ENCODE peak calls at places on chromosome 5, in seven cellular contexts. One of them, this sample, is unnamed.

GRCh38 chr5:123264399-123264798 is 158.8 kb downstream of the CEP120 start:
- DNase-seq in mesendoderm: no peak
- DNase-seq in left lung: no peak
- DNase-seq in mucosa of descending colon: no peak
- DNase-seq in HCT116: no peak
- DNase-seq in heart left ventricle: no peak
- DNase-seq in H1: no peak
- DNase-seq in this sample: no peak

GRCh38 chr5:150780180-150780692 is 1.7 kb downstream of the SMIM3 start:
- DNase-seq in mesendoderm: no peak
- DNase-seq in left lung: no peak
- DNase-seq in mucosa of descending colon: peak; percentile 42
- DNase-seq in HCT116: no peak
- DNase-seq in heart left ventricle: peak; percentile 38
- DNase-seq in H1: no peak
- DNase-seq in this sample: no peak

GRCh38 chr5:76403963-76404693 is 1.0 kb downstream of the IQGAP2 start:
- DNase-seq in mesendoderm: peak; percentile 89
- DNase-seq in left lung: peak; percentile 50
- DNase-seq in mucosa of descending colon: peak; percentile 85
- DNase-seq in HCT116: no peak
- DNase-seq in heart left ventricle: peak; percentile 11
- DNase-seq in H1: peak; percentile 73
- DNase-seq in this sample: peak; percentile 67

GRCh38 chr5:76332102-76332501 is 71.0 kb upstream of the IQGAP2 start:
- DNase-seq in mesendoderm: no peak
- DNase-seq in left lung: no peak
- DNase-seq in mucosa of descending colon: peak; percentile 52
- DNase-seq in HCT116: no peak
- DNase-seq in heart left ventricle: no peak
- DNase-seq in H1: no peak
- DNase-seq in this sample: no peak

GRCh38 chr5:8208307-8208706 is 339.4 kb downstream of the MTRR start:
- DNase-seq in mesendoderm: no peak
- DNase-seq in left lung: no peak
- DNase-seq in mucosa of descending colon: no peak
- DNase-seq in HCT116: no peak
- DNase-seq in heart left ventricle: no peak
- DNase-seq in H1: no peak
- DNase-seq in this sample: no peak

GRCh38 chr5:95284512-95285405 is at the start of gene MCTP1:
- DNase-seq in mesendoderm: peak; percentile 53
- DNase-seq in left lung: peak; percentile 42
- DNase-seq in mucosa of descending colon: peak; percentile 4
- DNase-seq in HCT116: no peak
- DNase-seq in heart left ventricle: no peak
- DNase-seq in H1: no peak
- DNase-seq in this sample: no peak

GRCh38 chr5:37121465-37121864 is 127.7 kb downstream of the CPLANE1 start:
- DNase-seq in mesendoderm: peak; percentile 64
- DNase-seq in left lung: no peak
- DNase-seq in mucosa of descending colon: no peak
- DNase-seq in HCT116: no peak
- DNase-seq in heart left ventricle: no peak
- DNase-seq in H1: no peak
- DNase-seq in this sample: no peak

GRCh38 chr5:150612405-150612804 is 28.1 kb upstream of the SYNPO start:
- DNase-seq in mesendoderm: no peak
- DNase-seq in left lung: no peak
- DNase-seq in mucosa of descending colon: peak; percentile 63
- DNase-seq in HCT116: no peak
- DNase-seq in heart left ventricle: peak; percentile 70
- DNase-seq in H1: no peak
- DNase-seq in this sample: no peak

GRCh38 chr5:73853091-73853490 is 227.1 kb downstream of the ARHGEF28 start:
- DNase-seq in mesendoderm: peak; percentile 32
- DNase-seq in left lung: no peak
- DNase-seq in mucosa of descending colon: no peak
- DNase-seq in HCT116: no peak
- DNase-seq in heart left ventricle: no peak
- DNase-seq in H1: no peak
- DNase-seq in this sample: no peak

GRCh38 chr5:91419571-91420537 is 36.7 kb upstream of the ARRDC3 start:
- DNase-seq in mesendoderm: peak; percentile 58
- DNase-seq in left lung: peak; percentile 36
- DNase-seq in mucosa of descending colon: peak; percentile 79
- DNase-seq in HCT116: peak; percentile 48
- DNase-seq in heart left ventricle: peak; percentile 39
- DNase-seq in H1: no peak
- DNase-seq in this sample: no peak

DNA sequence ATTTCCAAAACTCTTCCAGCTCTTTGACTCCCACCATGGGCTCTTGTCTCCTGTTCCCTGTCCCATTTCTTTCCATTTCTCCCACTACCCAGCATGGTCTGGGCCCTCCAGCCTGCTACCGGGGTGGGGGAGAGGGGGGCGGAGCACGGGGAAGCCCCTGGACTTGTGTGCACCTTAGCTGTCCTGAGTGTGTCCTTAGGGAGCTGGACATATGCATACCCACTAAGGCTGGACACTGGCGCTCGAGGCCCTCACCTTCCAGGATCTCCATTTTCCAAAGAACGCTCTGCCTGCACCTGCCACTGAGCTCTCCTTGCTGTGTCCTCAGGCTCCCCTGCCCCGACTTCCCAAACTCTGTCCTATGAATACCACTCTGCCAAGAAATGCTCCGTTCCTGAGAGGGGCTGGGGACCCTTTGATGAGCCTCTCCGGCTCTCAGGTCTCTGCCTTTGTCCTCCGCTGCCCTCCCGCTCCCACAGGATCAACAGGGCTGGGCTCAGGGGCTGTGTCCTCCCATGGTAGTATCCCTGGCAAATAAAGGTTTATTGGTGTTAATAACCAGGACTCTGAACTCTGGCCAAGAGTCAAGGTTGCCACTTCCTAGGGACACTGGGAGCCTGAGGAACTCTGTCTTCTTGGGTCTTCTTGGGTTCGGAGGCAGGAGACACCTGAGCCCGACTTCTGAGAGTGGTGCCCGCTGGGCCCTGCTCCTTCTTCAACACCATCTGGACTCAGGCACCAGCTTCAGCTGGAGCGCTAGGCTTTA is 831 bp upstream of the SHROOM1 start:
- DNase-seq in mesendoderm: no peak
- DNase-seq in left lung: no peak
- DNase-seq in mucosa of descending colon: peak; percentile 76
- DNase-seq in HCT116: no peak
- DNase-seq in heart left ventricle: no peak
- DNase-seq in H1: no peak
- DNase-seq in this sample: no peak
- H3K4me3 ChIP-seq in mesendoderm: no peak overlapping the region
- H3K4me3 ChIP-seq in left lung: no peak overlapping the region
- H3K4me3 ChIP-seq in mucosa of descending colon: no peak overlapping the region
- H3K4me3 ChIP-seq in HCT116: peak overlapping the region; percentile 73
- H3K4me3 ChIP-seq in heart left ventricle: peak overlapping the region; percentile 72
- H3K4me3 ChIP-seq in H1: peak overlapping the region; percentile 43
- H3K4me3 ChIP-seq in this sample: peak overlapping the region; percentile 88

GRCh38 chr5:124737651-124738050 is 8.8 kb downstream of the ZNF608 start:
- DNase-seq in mesendoderm: no peak
- DNase-seq in left lung: no peak
- DNase-seq in mucosa of descending colon: no peak
- DNase-seq in HCT116: no peak
- DNase-seq in heart left ventricle: no peak
- DNase-seq in H1: no peak
- DNase-seq in this sample: no peak
- H3K4me1 ChIP-seq in mesendoderm: peaks cover 42% of the 10 kb centered on the region
- H3K4me1 ChIP-seq in left lung: peaks cover 62% of the 10 kb centered on the region
- H3K4me1 ChIP-seq in mucosa of descending colon: peaks cover 52% of the 10 kb centered on the region
- H3K4me1 ChIP-seq in HCT116: peaks cover 37% of the 10 kb centered on the region
- H3K4me1 ChIP-seq in heart left ventricle: peaks cover 55% of the 10 kb centered on the region
- H3K4me1 ChIP-seq in H1: peaks cover 9% of the 10 kb centered on the region
- H3K4me1 ChIP-seq in this sample: peaks cover 3% of the 10 kb centered on the region

GRCh38 chr5:138913773-138914172 is 38.6 kb upstream of the LRRTM2 start:
- DNase-seq in mesendoderm: no peak
- DNase-seq in left lung: no peak
- DNase-seq in mucosa of descending colon: no peak
- DNase-seq in HCT116: no peak
- DNase-seq in heart left ventricle: no peak
- DNase-seq in H1: no peak
- DNase-seq in this sample: no peak

GRCh38 chr5:138912093-138912492 is 37.0 kb upstream of the LRRTM2 start:
- DNase-seq in mesendoderm: no peak
- DNase-seq in left lung: no peak
- DNase-seq in mucosa of descending colon: no peak
- DNase-seq in HCT116: no peak
- DNase-seq in heart left ventricle: no peak
- DNase-seq in H1: no peak
- DNase-seq in this sample: no peak

GRCh38 chr5:138910546-138911185 is 35.5 kb upstream of the LRRTM2 start:
- DNase-seq in mesendoderm: peak; percentile 18
- DNase-seq in left lung: no peak
- DNase-seq in mucosa of descending colon: no peak
- DNase-seq in HCT116: no peak
- DNase-seq in heart left ventricle: no peak
- DNase-seq in H1: no peak
- DNase-seq in this sample: no peak

GRCh38 chr5:138911441-138911840 is 36.3 kb upstream of the LRRTM2 start:
- DNase-seq in mesendoderm: no peak
- DNase-seq in left lung: no peak
- DNase-seq in mucosa of descending colon: no peak
- DNase-seq in HCT116: no peak
- DNase-seq in heart left ventricle: no peak
- DNase-seq in H1: no peak
- DNase-seq in this sample: no peak

DNA sequence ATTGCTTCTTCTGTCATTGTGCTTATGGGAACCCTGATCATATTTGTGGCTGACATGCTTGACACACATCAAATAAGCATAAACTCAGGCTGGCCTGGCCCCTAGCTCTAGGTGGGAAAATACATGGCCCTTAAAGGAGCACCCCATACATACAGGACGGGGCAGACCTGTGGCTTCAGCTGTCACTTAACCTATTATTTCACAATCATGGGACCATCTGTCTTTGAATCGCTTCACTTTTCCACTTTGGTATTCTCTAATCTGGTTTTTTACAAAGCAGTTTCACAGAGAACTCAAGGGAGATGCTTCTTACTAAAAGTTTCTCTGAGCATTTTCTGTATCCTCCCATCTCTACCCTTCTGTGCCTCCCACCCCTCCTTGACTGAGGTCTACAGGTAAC is 34.6 kb upstream of the LRRTM2 start:
- DNase-seq in mesendoderm: no peak
- DNase-seq in left lung: no peak
- DNase-seq in mucosa of descending colon: no peak
- DNase-seq in HCT116: no peak
- DNase-seq in heart left ventricle: no peak
- DNase-seq in H1: no peak
- DNase-seq in this sample: no peak
- H3K36me3 ChIP-seq in mesendoderm: peaks cover 2% of the 10 kb centered on the region
- H3K36me3 ChIP-seq in left lung: peaks cover 63% of the 10 kb centered on the region
- H3K36me3 ChIP-seq in mucosa of descending colon: peaks cover 4% of the 10 kb centered on the region
- H3K36me3 ChIP-seq in HCT116: peaks cover 10% of the 10 kb centered on the region
- H3K36me3 ChIP-seq in heart left ventricle: peaks cover 65% of the 10 kb centered on the region
- H3K36me3 ChIP-seq in H1: peaks cover 29% of the 10 kb centered on the region
- H3K36me3 ChIP-seq in this sample: peaks cover 5% of the 10 kb centered on the region

DNA sequence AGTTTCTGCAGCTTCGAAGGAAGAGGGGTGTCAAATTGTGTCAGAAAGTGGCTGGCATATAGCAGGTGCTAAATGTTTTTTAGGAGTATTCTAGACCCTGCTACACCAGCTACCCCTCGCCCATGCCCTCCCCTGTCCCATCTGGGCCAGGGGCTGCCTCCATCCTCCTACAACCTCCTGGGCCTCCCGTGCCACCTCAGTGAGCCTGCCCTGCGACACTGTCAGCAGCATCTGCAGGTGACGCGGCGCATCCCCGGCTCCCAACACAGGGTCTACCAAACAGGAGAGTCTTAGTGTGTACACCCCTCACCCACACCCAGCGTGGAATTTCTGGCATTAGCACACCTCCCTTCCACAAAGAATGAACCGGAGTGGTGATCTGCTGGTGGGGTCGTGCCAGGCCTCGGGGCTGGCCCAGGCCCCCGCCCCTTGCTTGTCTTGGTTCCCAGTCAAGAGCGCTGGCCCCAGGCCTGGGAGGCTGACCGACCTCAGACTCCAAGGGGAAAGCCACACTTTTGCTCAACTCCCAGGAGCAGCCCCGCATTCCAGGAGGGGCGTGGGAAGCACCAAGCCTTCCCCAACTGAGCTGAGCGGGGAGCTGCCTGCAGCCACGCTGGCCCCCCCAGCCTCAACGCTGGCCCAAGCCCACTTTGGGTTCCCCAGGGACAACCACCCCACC is 55.2 kb downstream of the NEURL1B start:
- DNase-seq in mesendoderm: no peak
- DNase-seq in left lung: no peak
- DNase-seq in mucosa of descending colon: no peak
- DNase-seq in HCT116: no peak
- DNase-seq in heart left ventricle: peak; percentile 76
- DNase-seq in H1: no peak
- DNase-seq in this sample: no peak
- H3K4me3 ChIP-seq in mesendoderm: no peak overlapping the region
- H3K4me3 ChIP-seq in left lung: no peak overlapping the region
- H3K4me3 ChIP-seq in mucosa of descending colon: no peak overlapping the region
- H3K4me3 ChIP-seq in HCT116: no peak overlapping the region
- H3K4me3 ChIP-seq in heart left ventricle: peak overlapping the region; percentile 59
- H3K4me3 ChIP-seq in H1: no peak overlapping the region
- H3K4me3 ChIP-seq in this sample: no peak overlapping the region

DNA sequence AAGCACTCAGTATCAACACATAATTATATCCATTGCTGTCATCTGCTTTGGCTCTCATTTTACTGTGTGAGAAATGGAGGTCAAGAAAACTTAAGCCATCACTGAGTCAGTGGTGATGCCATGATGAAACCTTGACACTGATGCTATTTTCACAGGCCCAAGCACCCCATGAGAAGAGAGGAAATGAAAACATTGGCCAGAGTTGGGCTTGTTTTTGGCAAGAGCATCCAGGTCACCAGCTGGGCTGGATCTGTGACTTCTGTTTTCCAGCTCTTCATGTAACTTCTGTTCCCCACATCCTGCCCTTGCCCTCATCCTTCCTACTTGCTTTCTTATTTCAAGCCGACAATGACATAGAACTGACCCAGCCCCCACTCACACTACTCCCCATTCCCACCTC is 10.0 kb downstream of the LCP2 start:
- DNase-seq in mesendoderm: no peak
- DNase-seq in left lung: no peak
- DNase-seq in mucosa of descending colon: peak; percentile 53
- DNase-seq in HCT116: no peak
- DNase-seq in heart left ventricle: peak; percentile 64
- DNase-seq in H1: no peak
- DNase-seq in this sample: no peak
- H3K4me1 ChIP-seq in mesendoderm: peaks cover 2% of the 10 kb centered on the region
- H3K4me1 ChIP-seq in left lung: peaks cover 94% of the 10 kb centered on the region
- H3K4me1 ChIP-seq in mucosa of descending colon: peaks cover 3% of the 10 kb centered on the region
- H3K4me1 ChIP-seq in HCT116: no peaks in the 10 kb centered on the region
- H3K4me1 ChIP-seq in heart left ventricle: peaks cover 11% of the 10 kb centered on the region
- H3K4me1 ChIP-seq in H1: peaks cover 2% of the 10 kb centered on the region
- H3K4me1 ChIP-seq in this sample: no peaks in the 10 kb centered on the region

GRCh38 chr5:169694221-169694620 is 57.1 kb downstream of the DOCK2 start:
- DNase-seq in mesendoderm: no peak
- DNase-seq in left lung: no peak
- DNase-seq in mucosa of descending colon: no peak
- DNase-seq in HCT116: no peak
- DNase-seq in heart left ventricle: no peak
- DNase-seq in H1: no peak
- DNase-seq in this sample: no peak
- H3K36me3 ChIP-seq in mesendoderm: no peaks in the 10 kb centered on the region
- H3K36me3 ChIP-seq in left lung: peaks cover 96% of the 10 kb centered on the region
- H3K36me3 ChIP-seq in mucosa of descending colon: no peaks in the 10 kb centered on the region
- H3K36me3 ChIP-seq in HCT116: no peaks in the 10 kb centered on the region
- H3K36me3 ChIP-seq in heart left ventricle: no peaks in the 10 kb centered on the region
- H3K36me3 ChIP-seq in H1: no peaks in the 10 kb centered on the region
- H3K36me3 ChIP-seq in this sample: no peaks in the 10 kb centered on the region